ENCODE peak calls at places on chromosomes 2 and 18, in six cellular contexts. Z is transverse colon, J is stomach, S is GM12878, E is HepG2, C is sigmoid colon. P is an unnamed sample.
A peak's percentile ranks its signal among the peaks of the same experiment; 100 is the strongest.

GRCh38 chr2:60569680-60570111 is 16.2 kb upstream of the BCL11A start:
- DNase-seq in J (no peak), Z (no peak), C (no peak), S (no peak), E (no peak), P (no peak)

GRCh38 chr2:40271066-40271465 is 180.8 kb downstream of the SLC8A1 start:
- DNase-seq in C (no peak), E (no peak), S (no peak), Z (no peak), J (no peak), P (no peak)

GRCh38 chr2:95262896-95263542 is 11.2 kb upstream of the PROM2 start:
- DNase-seq in J (peak; percentile 8), S (no peak), Z (no peak), C (no peak), E (no peak), P (no peak)

GRCh38 chr2:217946071-217946470 is 56.7 kb downstream of the TNS1 start:
- DNase-seq in J (peak; percentile 8), E (no peak), Z (no peak), S (no peak), C (no peak), P (peak; percentile 26)

GRCh38 chr2:207274541-207274940 is 108.8 kb upstream of the KLF7 start:
- DNase-seq in C (no peak), J (no peak), E (no peak), Z (no peak), S (no peak), P (no peak)

GRCh38 chr2:169005080-169005598 is 26.0 kb downstream of the ABCB11 start:
- DNase-seq in C (no peak), S (no peak), Z (no peak), E (no peak), J (no peak), P (no peak)

GRCh38 chr2:223093436-223093839 is 41.4 kb downstream of the KCNE4 start:
- DNase-seq in E (no peak), J (no peak), C (no peak), Z (no peak), S (no peak), P (peak; percentile 85)

GRCh38 chr2:55403177-55403998 is 16.3 kb downstream of the CCDC88A start:
- DNase-seq in J (no peak), S (no peak), Z (no peak), E (no peak), C (no peak), P (no peak)

GRCh38 chr2:17470855-17471641 is 47.2 kb downstream of the RAD51AP2 start:
- DNase-seq in Z (no peak), E (peak; percentile 71), J (no peak), C (no peak), S (peak; percentile 4), P (no peak)

GRCh38 chr2:28452534-28453081 is 43.3 kb upstream of the PLB1 start:
- DNase-seq in J (peak; percentile 82), Z (peak; percentile 84), C (peak; percentile 81), E (peak; percentile 58), S (no peak), P (no peak)

GRCh38 chr18:78494204-78494603 is 485.4 kb upstream of the SALL3 start:
- DNase-seq in S (no peak), E (no peak), C (no peak), J (no peak), Z (no peak), P (no peak)

GRCh38 chr2:62142054-62142453 is 53.9 kb upstream of the B3GNT2 start:
- DNase-seq in C (no peak), J (no peak), Z (no peak), E (no peak), S (peak; percentile 84), P (no peak)

GRCh38 chr2:203804070-203804469 is 63.5 kb upstream of the CTLA4 start:
- DNase-seq in E (no peak), C (no peak), Z (no peak), S (no peak), J (no peak), P (peak; percentile 74)

GRCh38 chr2:204483497-204484164 is 61.6 kb upstream of the PARD3B start:
- DNase-seq in E (peak; percentile 16), C (no peak), S (no peak), Z (no peak), J (peak; percentile 41), P (no peak)

GRCh38 chr2:214156971-214157370 is 253.9 kb upstream of the VWC2L start:
- DNase-seq in J (no peak), Z (no peak), S (no peak), E (no peak), C (no peak), P (no peak)

GRCh38 chr18:9708882-9709877 is 1.1 kb downstream of the RAB31 start:
- DNase-seq in S (no peak), C (peak; percentile 66), E (no peak), Z (peak; percentile 26), J (no peak), P (peak; percentile 78)

GRCh38 chr2:162146906-162147305 is 5.1 kb downstream of the GCG start:
- DNase-seq in J (no peak), C (no peak), E (no peak), Z (no peak), S (no peak), P (no peak)

GRCh38 chr2:238922435-238922834 is 74.5 kb downstream of the TWIST2 start:
- DNase-seq in J (no peak), E (no peak), Z (no peak), C (peak; percentile 56), S (no peak), P (peak; percentile 61)

GRCh38 chr2:64838817-64839216 is 150.4 kb upstream of the SLC1A4 start:
- DNase-seq in E (no peak), S (no peak), C (no peak), Z (peak; percentile 60), J (no peak), P (peak; percentile 58)

GRCh38 chr18:9321017-9321452 is 13.5 kb upstream of the TWSG1 start:
- DNase-seq in E (no peak), Z (no peak), J (no peak), S (no peak), C (no peak), P (no peak)

GRCh38 chr18:23902396-23902795 is 112.2 kb upstream of the TTC39C start:
- DNase-seq in Z (no peak), S (no peak), J (no peak), C (no peak), E (no peak), P (no peak)

GRCh38 chr18:3790702-3791101 is 340.7 kb downstream of the TGIF1 start:
- DNase-seq in S (peak; percentile 15), Z (no peak), C (no peak), E (no peak), J (no peak), P (no peak)

GRCh38 chr2:54783349-54783748 is 59.9 kb downstream of the EML6 start:
- DNase-seq in Z (no peak), S (no peak), J (no peak), C (no peak), E (no peak), P (no peak)

DNA sequence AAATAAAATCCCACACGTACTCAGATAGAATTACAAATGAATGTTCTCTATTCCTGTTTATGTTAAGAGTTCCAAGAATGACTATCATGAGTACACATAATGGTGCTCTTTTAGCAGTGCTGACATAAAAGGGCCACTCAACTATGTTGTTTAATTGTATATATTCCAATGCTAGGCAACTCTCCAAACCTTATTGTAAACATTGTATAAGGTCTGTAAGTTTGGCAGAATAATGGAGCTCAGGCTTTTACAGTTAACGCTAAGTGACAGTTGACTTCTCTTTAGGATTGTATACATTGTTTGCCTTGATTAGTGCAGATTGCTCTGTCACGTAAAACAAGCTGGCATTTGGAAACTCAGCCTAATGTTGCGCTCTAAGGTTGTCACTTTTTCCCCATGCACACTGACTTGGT is 20.8 kb downstream of the RBMS1 start:
- DNase-seq in S (no peak), Z (no peak), C (no peak), E (no peak), J (no peak), P (no peak)
- TF ChIP-seq EP300 in S (no peak), Z (no peak), C (no peak), E (no peak), J (no peak), P (no peak)

GRCh38 chr18:63258749-63259580 is 60.6 kb downstream of the BCL2 start:
- DNase-seq in S (no peak), C (no peak), J (no peak), Z (no peak), E (no peak), P (no peak)
- TF ChIP-seq POLR2AphosphoS5 in S (no peak), C (peak; percentile 31), J (no peak), Z (no peak), E (no peak), P (no peak)

DNA sequence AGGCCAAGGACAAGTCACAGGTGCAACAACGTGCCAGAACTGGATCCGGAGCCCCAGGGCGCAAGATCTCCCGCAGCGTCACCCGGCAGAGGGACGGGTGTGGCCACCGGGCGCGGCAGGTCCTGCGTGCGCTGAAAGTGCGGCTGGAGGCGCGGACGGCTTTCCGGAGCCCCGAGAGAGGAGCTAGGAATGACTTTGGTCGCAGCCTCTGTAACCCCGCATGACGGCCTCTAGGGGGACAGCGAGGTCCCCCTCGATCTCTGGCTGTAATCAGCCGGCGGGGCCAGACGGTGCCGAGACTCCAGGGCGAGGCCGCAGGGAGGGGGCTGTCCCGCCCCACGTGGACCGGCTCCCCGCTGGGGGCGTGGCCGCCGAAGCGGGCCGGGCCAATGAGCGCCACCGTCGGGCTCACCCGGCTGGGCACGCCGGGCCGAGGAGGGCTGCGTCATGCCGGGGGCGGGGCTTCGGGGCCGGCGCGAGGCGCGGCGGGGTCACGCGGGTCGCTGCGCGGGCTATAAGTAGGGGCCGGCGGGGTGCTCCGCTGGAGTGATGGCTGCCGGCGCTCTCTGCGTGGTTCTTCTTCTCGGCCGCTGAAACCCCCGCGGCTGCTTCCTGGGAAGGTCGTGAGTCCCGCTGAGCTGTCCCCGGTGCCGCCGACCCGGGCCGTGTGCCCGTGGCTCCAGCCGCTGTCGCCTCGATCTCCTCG is at the start of gene SLC20A1:
- DNase-seq in J (peak; percentile 97), Z (peak; percentile 97), S (peak; percentile 74), E (peak; percentile 94), C (peak; percentile 97), P (peak; percentile 95)
- TF ChIP-seq EP300 in J (no peak), Z (no peak), S (no peak), E (peak; percentile 35), C (no peak), P (no peak)

GRCh38 chr2:10700078-10700803 is 10.5 kb upstream of the NOL10 start:
- DNase-seq in J (no peak), C (peak; percentile 7), S (no peak), Z (no peak), E (no peak), P (no peak)
- TF ChIP-seq POLR2AphosphoS5 in J (no peak), C (no peak), S (no peak), Z (no peak), E (no peak), P (no peak)

GRCh38 chr18:70205421-70206397 is at the start of gene RTTN:
- DNase-seq in C (peak; percentile 95), S (peak; percentile 85), Z (peak; percentile 95), J (peak; percentile 94), E (peak; percentile 87), P (peak; percentile 93)
- TF ChIP-seq EP300 in C (no peak), S (no peak), Z (no peak), J (no peak), E (no peak), P (no peak)